ENCODE peak calls at places on chromosomes 12 and 14, in four cellular contexts. One of them, this sample, is unnamed.

GRCh38 chr12:31876568-31877424 is 82.4 kb upstream of the RESF1 start:
- DNase-seq in fibroblast of mammary gland: no peak
- DNase-seq in cardiac fibroblast: no peak
- DNase-seq in skeletal muscle cell: no peak
- DNase-seq in this sample: no peak

GRCh38 chr12:55712154-55712553 is 3.7 kb upstream of the BLOC1S1 start:
- DNase-seq in cardiac fibroblast: peak
- DNase-seq in skeletal muscle cell: no peak
- DNase-seq in fibroblast of mammary gland: no peak
- DNase-seq in this sample: no peak

GRCh38 chr14:51676549-51676948 is 24.8 kb downstream of the FRMD6 start:
- DNase-seq in skeletal muscle cell: no peak
- DNase-seq in cardiac fibroblast: peak
- DNase-seq in fibroblast of mammary gland: no peak
- DNase-seq in this sample: no peak

GRCh38 chr12:110266980-110267620 is 13.9 kb upstream of the ATP2A2 start:
- DNase-seq in cardiac fibroblast: peak
- DNase-seq in fibroblast of mammary gland: peak
- DNase-seq in skeletal muscle cell: peak
- DNase-seq in this sample: no peak

GRCh38 chr12:38850463-38850862 is 54.9 kb downstream of the CPNE8 start:
- DNase-seq in cardiac fibroblast: peak
- DNase-seq in fibroblast of mammary gland: peak
- DNase-seq in skeletal muscle cell: no peak
- DNase-seq in this sample: no peak

GRCh38 chr12:124500232-124501079 is 67.0 kb downstream of the NCOR2 start:
- DNase-seq in fibroblast of mammary gland: no peak
- DNase-seq in cardiac fibroblast: peak
- DNase-seq in skeletal muscle cell: no peak
- DNase-seq in this sample: no peak

GRCh38 chr12:30996255-30996654 is 69.7 kb downstream of the TSPAN11 start:
- DNase-seq in cardiac fibroblast: peak
- DNase-seq in skeletal muscle cell: peak
- DNase-seq in fibroblast of mammary gland: peak
- DNase-seq in this sample: peak

GRCh38 chr12:55737581-55738112 is 5.3 kb upstream of the GDF11 start:
- DNase-seq in skeletal muscle cell: no peak
- DNase-seq in fibroblast of mammary gland: no peak
- DNase-seq in cardiac fibroblast: no peak
- DNase-seq in this sample: no peak

GRCh38 chr14:76698631-76699030 is 62.6 kb upstream of the VASH1 start:
- DNase-seq in skeletal muscle cell: no peak
- DNase-seq in cardiac fibroblast: no peak
- DNase-seq in fibroblast of mammary gland: no peak
- DNase-seq in this sample: no peak

GRCh38 chr12:34604227-34604626 is 581.9 kb downstream of the ALG10 start:
- DNase-seq in fibroblast of mammary gland: no peak
- DNase-seq in skeletal muscle cell: no peak
- DNase-seq in cardiac fibroblast: no peak
- DNase-seq in this sample: no peak

GRCh38 chr12:98228619-98229538 is 286.5 kb upstream of the TMPO start:
- DNase-seq in cardiac fibroblast: no peak
- DNase-seq in fibroblast of mammary gland: no peak
- DNase-seq in skeletal muscle cell: no peak
- DNase-seq in this sample: no peak

GRCh38 chr14:63452796-63453195 is 90.4 kb downstream of the PPP2R5E start:
- DNase-seq in cardiac fibroblast: no peak
- DNase-seq in fibroblast of mammary gland: no peak
- DNase-seq in skeletal muscle cell: no peak
- DNase-seq in this sample: no peak

GRCh38 chr12:418432-418831 is 17.0 kb downstream of the CCDC77 start:
- DNase-seq in skeletal muscle cell: no peak
- DNase-seq in fibroblast of mammary gland: no peak
- DNase-seq in cardiac fibroblast: no peak
- DNase-seq in this sample: no peak

GRCh38 chr14:97707603-97708002 is 910.4 kb downstream of the VRK1 start:
- DNase-seq in fibroblast of mammary gland: no peak
- DNase-seq in cardiac fibroblast: no peak
- DNase-seq in skeletal muscle cell: no peak
- DNase-seq in this sample: no peak

GRCh38 chr12:71312767-71313375 is 126.7 kb upstream of the LGR5 start:
- DNase-seq in fibroblast of mammary gland: peak
- DNase-seq in skeletal muscle cell: no peak
- DNase-seq in cardiac fibroblast: peak
- DNase-seq in this sample: no peak

GRCh38 chr12:27009926-27010325 is 4.3 kb downstream of the TM7SF3 start:
- DNase-seq in fibroblast of mammary gland: no peak
- DNase-seq in skeletal muscle cell: no peak
- DNase-seq in cardiac fibroblast: no peak
- DNase-seq in this sample: no peak

GRCh38 chr12:122730215-122731014 is at the start of gene HCAR1:
- DNase-seq in skeletal muscle cell: no peak
- DNase-seq in cardiac fibroblast: peak
- DNase-seq in fibroblast of mammary gland: peak
- DNase-seq in this sample: no peak

GRCh38 chr12:66960704-66961690 is 282.1 kb upstream of the GRIP1 start:
- DNase-seq in skeletal muscle cell: no peak
- DNase-seq in fibroblast of mammary gland: peak
- DNase-seq in cardiac fibroblast: no peak
- DNase-seq in this sample: no peak

GRCh38 chr14:57420033-57420432 is 29.6 kb downstream of the NAA30 start:
- DNase-seq in cardiac fibroblast: no peak
- DNase-seq in skeletal muscle cell: no peak
- DNase-seq in fibroblast of mammary gland: no peak
- DNase-seq in this sample: no peak

GRCh38 chr12:39892146-39892545 is 213.7 kb downstream of the SLC2A13 start:
- DNase-seq in cardiac fibroblast: peak
- DNase-seq in fibroblast of mammary gland: peak
- DNase-seq in skeletal muscle cell: peak
- DNase-seq in this sample: no peak

GRCh38 chr12:78898416-78898815 is 33.8 kb downstream of the SYT1 start:
- DNase-seq in skeletal muscle cell: peak
- DNase-seq in cardiac fibroblast: peak
- DNase-seq in fibroblast of mammary gland: peak
- DNase-seq in this sample: no peak

GRCh38 chr12:120006248-120006975 is 17.4 kb downstream of the BICDL1 start:
- DNase-seq in fibroblast of mammary gland: no peak
- DNase-seq in cardiac fibroblast: no peak
- DNase-seq in skeletal muscle cell: no peak
- DNase-seq in this sample: no peak

GRCh38 chr14:23125933-23126524 is 7.0 kb upstream of the CEBPE start:
- DNase-seq in fibroblast of mammary gland: no peak
- DNase-seq in cardiac fibroblast: no peak
- DNase-seq in skeletal muscle cell: no peak
- DNase-seq in this sample: no peak

GRCh38 chr12:67498981-67499380 is 149.6 kb upstream of the DYRK2 start:
- DNase-seq in skeletal muscle cell: no peak
- DNase-seq in cardiac fibroblast: no peak
- DNase-seq in fibroblast of mammary gland: no peak
- DNase-seq in this sample: no peak

GRCh38 chr14:96285667-96286066 is 29.7 kb downstream of the BDKRB1 start:
- DNase-seq in fibroblast of mammary gland: peak
- DNase-seq in skeletal muscle cell: peak
- DNase-seq in cardiac fibroblast: peak
- DNase-seq in this sample: no peak

GRCh38 chr14:93832665-93833064 is 44.4 kb upstream of the PRIMA1 start:
- DNase-seq in cardiac fibroblast: no peak
- DNase-seq in fibroblast of mammary gland: no peak
- DNase-seq in skeletal muscle cell: no peak
- DNase-seq in this sample: no peak

GRCh38 chr14:57508756-57509155 is 15.1 kb upstream of the CCDC198 start:
- DNase-seq in skeletal muscle cell: no peak
- DNase-seq in fibroblast of mammary gland: no peak
- DNase-seq in cardiac fibroblast: no peak
- DNase-seq in this sample: no peak

GRCh38 chr14:100594625-100594951 is 7.4 kb upstream of the BEGAIN start:
- DNase-seq in skeletal muscle cell: no peak
- DNase-seq in fibroblast of mammary gland: no peak
- DNase-seq in cardiac fibroblast: no peak
- DNase-seq in this sample: no peak

GRCh38 chr12:24909667-24910066 is 39.2 kb downstream of the BCAT1 start:
- DNase-seq in fibroblast of mammary gland: peak
- DNase-seq in skeletal muscle cell: peak
- DNase-seq in cardiac fibroblast: peak
- DNase-seq in this sample: peak

GRCh38 chr12:23950775-23951391 is 1.4 kb upstream of the SOX5 start:
- DNase-seq in cardiac fibroblast: peak
- DNase-seq in fibroblast of mammary gland: peak
- DNase-seq in skeletal muscle cell: no peak
- DNase-seq in this sample: no peak

GRCh38 chr12:131832393-131833231 is 4.4 kb downstream of the MMP17 start:
- DNase-seq in skeletal muscle cell: no peak
- DNase-seq in fibroblast of mammary gland: peak
- DNase-seq in cardiac fibroblast: peak
- DNase-seq in this sample: peak

GRCh38 chr12:131831635-131832041 is 3.4 kb downstream of the MMP17 start:
- DNase-seq in fibroblast of mammary gland: peak
- DNase-seq in cardiac fibroblast: peak
- DNase-seq in skeletal muscle cell: peak
- DNase-seq in this sample: peak

GRCh38 chr12:131829795-131830334 is 1.7 kb downstream of the MMP17 start:
- DNase-seq in cardiac fibroblast: no peak
- DNase-seq in skeletal muscle cell: no peak
- DNase-seq in fibroblast of mammary gland: no peak
- DNase-seq in this sample: no peak

GRCh38 chr12:131830335-131831020 is 2.3 kb downstream of the MMP17 start:
- DNase-seq in fibroblast of mammary gland: peak
- DNase-seq in cardiac fibroblast: peak
- DNase-seq in skeletal muscle cell: peak
- DNase-seq in this sample: peak

DNA sequence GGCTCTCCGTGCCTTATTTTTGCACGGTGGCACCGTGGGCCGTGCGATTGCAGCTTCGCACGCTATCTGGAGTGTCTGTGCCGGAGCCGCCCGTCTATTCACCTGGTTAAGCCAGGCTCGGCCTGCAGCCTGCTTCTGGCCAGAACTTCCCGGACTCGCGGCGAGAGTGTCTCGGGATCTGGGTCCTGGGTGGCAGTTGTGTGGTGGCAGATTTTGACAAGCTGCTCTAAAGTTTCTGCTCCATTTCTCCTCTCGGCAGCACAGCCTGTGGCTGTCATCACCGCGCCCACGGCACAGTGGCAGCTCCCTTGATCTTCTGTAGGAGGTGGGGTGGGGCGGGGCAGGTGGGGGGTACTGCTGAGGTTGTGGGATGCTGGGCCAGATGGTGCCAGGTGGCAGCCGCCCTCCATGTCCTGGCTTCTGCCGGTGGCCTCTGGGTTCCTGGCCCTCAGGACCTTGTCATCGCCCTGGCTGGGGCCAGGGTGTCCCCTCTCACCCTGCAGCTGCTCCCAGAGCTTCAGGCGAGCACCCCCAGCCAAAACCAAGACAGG is 2.9 kb downstream of the MMP17 start:
- DNase-seq in skeletal muscle cell: no peak
- DNase-seq in fibroblast of mammary gland: peak
- DNase-seq in cardiac fibroblast: peak
- DNase-seq in this sample: no peak
- H3K4me3 ChIP-seq in skeletal muscle cell: peak
- H3K4me3 ChIP-seq in fibroblast of mammary gland: peak
- H3K4me3 ChIP-seq in cardiac fibroblast: peak
- H3K4me3 ChIP-seq in this sample: peak

GRCh38 chr14:41446008-41446407 is 160.7 kb upstream of the LRFN5 start:
- DNase-seq in fibroblast of mammary gland: no peak
- DNase-seq in skeletal muscle cell: no peak
- DNase-seq in cardiac fibroblast: no peak
- DNase-seq in this sample: no peak
- H3K4me3 ChIP-seq in fibroblast of mammary gland: no peak
- H3K4me3 ChIP-seq in skeletal muscle cell: no peak
- H3K4me3 ChIP-seq in cardiac fibroblast: no peak
- H3K4me3 ChIP-seq in this sample: no peak

DNA sequence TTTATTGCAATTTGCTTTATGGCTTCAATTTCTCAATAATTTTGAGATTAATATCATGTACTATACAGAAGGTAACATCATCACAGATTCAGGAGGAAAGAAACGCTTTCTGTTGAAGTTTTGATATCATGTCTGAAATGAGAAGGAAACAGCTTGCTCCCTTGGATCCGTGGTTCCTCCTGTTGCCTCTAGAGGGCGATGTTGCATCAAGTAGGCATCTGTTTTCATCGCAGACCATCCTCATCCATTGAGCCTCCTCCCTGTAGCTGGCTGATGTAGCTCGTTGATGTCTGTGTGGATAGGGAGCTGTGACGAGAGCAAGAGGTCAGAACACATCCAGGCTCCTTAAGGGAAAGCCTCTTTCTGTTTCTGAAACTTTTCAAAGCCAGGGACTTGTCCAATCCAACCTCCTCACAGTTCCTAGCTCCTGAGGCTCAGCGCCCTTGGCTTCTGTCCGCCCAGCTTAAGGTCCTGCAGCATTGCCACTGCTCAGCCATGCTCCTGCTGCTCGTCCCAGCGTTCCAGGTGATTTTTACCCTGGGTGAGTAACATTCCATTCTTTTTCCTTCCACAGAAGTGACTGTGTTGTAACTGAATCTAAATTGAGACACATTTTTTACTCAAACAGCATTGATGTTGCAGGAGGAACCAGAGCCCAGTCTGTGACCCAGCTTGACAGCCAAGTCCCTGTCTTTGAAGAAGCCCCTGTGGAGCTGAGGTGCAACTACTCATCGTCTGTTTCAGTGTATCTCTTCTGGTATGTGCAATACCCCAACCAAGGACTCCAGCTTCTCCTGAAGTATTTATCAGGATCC is 304.8 kb upstream of the OR4E1 start:
- DNase-seq in fibroblast of mammary gland: peak
- DNase-seq in cardiac fibroblast: peak
- DNase-seq in skeletal muscle cell: no peak
- DNase-seq in this sample: no peak
- H3K4me3 ChIP-seq in fibroblast of mammary gland: no peak
- H3K4me3 ChIP-seq in cardiac fibroblast: no peak
- H3K4me3 ChIP-seq in skeletal muscle cell: no peak
- H3K4me3 ChIP-seq in this sample: no peak

DNA sequence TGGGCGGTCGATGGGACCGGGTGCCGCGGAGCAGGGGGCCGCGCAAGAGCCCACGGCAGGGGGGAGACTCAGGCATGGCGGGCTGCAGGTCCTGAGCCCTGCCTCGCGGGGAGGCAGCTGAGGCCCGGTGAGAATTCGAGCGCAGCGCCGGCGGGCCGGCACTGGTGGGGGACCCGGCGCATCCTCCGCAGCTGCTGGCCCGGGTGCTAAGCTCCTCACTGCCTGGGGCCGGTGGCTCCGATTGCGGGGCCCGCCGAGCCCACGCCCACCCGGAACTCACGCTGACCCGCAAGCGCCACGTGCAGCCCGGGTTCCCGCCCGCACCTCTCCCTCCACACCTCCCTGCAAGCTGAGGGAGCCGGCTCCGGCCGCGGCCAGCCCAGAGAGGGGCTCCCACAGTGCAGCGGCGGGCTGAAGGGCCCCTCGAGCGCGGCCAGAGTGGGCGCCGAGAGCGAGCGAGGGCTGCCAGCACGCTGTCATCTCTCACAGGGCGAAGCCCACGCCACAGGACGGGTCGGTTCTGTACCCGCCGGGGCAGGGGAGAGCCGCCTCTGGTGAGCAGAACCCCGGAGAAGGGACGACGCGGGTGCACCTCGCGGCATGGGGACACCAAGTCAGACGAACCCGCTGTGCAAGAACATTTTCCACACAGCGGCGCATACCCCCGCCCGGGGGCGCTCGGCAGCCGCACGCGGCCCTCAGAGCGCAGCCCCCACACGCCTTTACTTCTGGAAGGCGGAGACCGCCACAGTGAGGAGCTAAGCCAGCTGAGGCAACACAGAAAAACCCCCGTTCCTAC is 1.2 kb upstream of the SIVA1 start:
- DNase-seq in fibroblast of mammary gland: no peak
- DNase-seq in skeletal muscle cell: no peak
- DNase-seq in cardiac fibroblast: no peak
- DNase-seq in this sample: no peak
- H3K4me3 ChIP-seq in fibroblast of mammary gland: peak
- H3K4me3 ChIP-seq in skeletal muscle cell: peak
- H3K4me3 ChIP-seq in cardiac fibroblast: peak
- H3K4me3 ChIP-seq in this sample: peak